ENCODE peak calls at places on chromosomes 6 and 20, in four cellular contexts. B is NCI-H510A treated with DMSO at 0.1 percent for 48 hours, X is nucleus accumbens, M is NCI-H2029 treated with DMSO at 0.1 percent for 48 hours. T is an unnamed sample.

GRCh38 chr6:26457796-26458688 is at the start of gene BTN2A1:
- DNase-seq in M (peak), X (peak), B (peak), T (peak)

GRCh38 chr20:43942661-43943285 is 28.1 kb downstream of the TOX2 start:
- DNase-seq in B (peak), M (no peak), X (no peak), T (no peak)

GRCh38 chr20:16666272-16666671 is 63.6 kb upstream of the SNRPB2 start:
- DNase-seq in B (no peak), M (no peak), X (no peak), T (no peak)

GRCh38 chr6:11631008-11631407 is 93.5 kb downstream of the TMEM170B start:
- DNase-seq in X (no peak), B (no peak), M (no peak), T (no peak)

GRCh38 chr6:52127957-52128356 is 40.5 kb upstream of the PKHD1 start:
- DNase-seq in B (no peak), X (no peak), M (no peak), T (no peak)

GRCh38 chr6:1724616-1725015 is 114.9 kb downstream of the FOXC1 start:
- DNase-seq in X (no peak), M (peak), B (peak), T (peak)

GRCh38 chr6:38493929-38494547 is 145.7 kb downstream of the BTBD9 start:
- DNase-seq in M (no peak), X (peak), B (peak), T (peak)

GRCh38 chr6:39804666-39805065 is 12.5 kb downstream of the DAAM2 start:
- DNase-seq in B (peak), X (no peak), M (no peak), T (no peak)

GRCh38 chr20:36888880-36889516 is 13.1 kb downstream of the TLDC2 start:
- DNase-seq in B (no peak), X (no peak), M (no peak), T (no peak)

GRCh38 chr6:157877149-157877548 is 54.1 kb downstream of the SNX9 start:
- DNase-seq in B (no peak), M (no peak), X (no peak), T (no peak)

GRCh38 chr6:73694711-73695411 is 1.1 kb upstream of the CD109 start:
- DNase-seq in X (peak), M (no peak), B (no peak), T (no peak)

GRCh38 chr6:166027761-166028160 is 139.9 kb downstream of the TBXT start:
- DNase-seq in X (no peak), M (no peak), B (no peak), T (no peak)

GRCh38 chr6:86079938-86080337 is 437.3 kb upstream of the SYNCRIP start:
- DNase-seq in B (no peak), M (no peak), X (no peak), T (no peak)

GRCh38 chr6:99334526-99335127 is 14.8 kb downstream of the FAXC start:
- DNase-seq in B (peak), X (peak), M (peak), T (no peak)

GRCh38 chr6:131597448-131597847 is 24.4 kb downstream of the ARG1 start:
- DNase-seq in M (no peak), B (no peak), X (no peak), T (no peak)

GRCh38 chr6:11467364-11467763 is 70.2 kb upstream of the TMEM170B start:
- DNase-seq in X (no peak), B (no peak), M (no peak), T (no peak)

GRCh38 chr6:57190140-57190539 is 18.0 kb downstream of the BAG2 start:
- DNase-seq in X (no peak), B (no peak), M (no peak), T (no peak)

T was measured in DMS79.